ENCODE peak calls at places on chromosomes 3 and 15, in six cellular contexts. One of them, this sample, is unnamed.

GRCh38 chr3:5653426-5653825 is 465.9 kb downstream of the EDEM1 start:
- DNase-seq in body of pancreas: no peak
- DNase-seq in stimulated activated CD4-positive, alpha-beta T cell treated with anti-CD3 and anti-CD28 coated beads, Interleukin-15, amount 100 ng/mL, for 1 hour: no peak
- DNase-seq in activated CD8-positive, alpha-beta memory T cell treated with anti-CD3 and anti-CD28 coated beads for 48 hours: no peak
- DNase-seq in CD8-positive, alpha-beta memory T cell: no peak
- DNase-seq in cardiac fibroblast: no peak
- DNase-seq in this sample: no peak

GRCh38 chr3:134445631-134446030 is 40.2 kb downstream of the ANAPC13 start:
- DNase-seq in body of pancreas: no peak
- DNase-seq in stimulated activated CD4-positive, alpha-beta T cell treated with anti-CD3 and anti-CD28 coated beads, Interleukin-15, amount 100 ng/mL, for 1 hour: no peak
- DNase-seq in activated CD8-positive, alpha-beta memory T cell treated with anti-CD3 and anti-CD28 coated beads for 48 hours: no peak
- DNase-seq in CD8-positive, alpha-beta memory T cell: no peak
- DNase-seq in cardiac fibroblast: peak
- DNase-seq in this sample: no peak

GRCh38 chr3:126737527-126737926 is 33.5 kb downstream of the CHCHD6 start:
- DNase-seq in body of pancreas: no peak
- DNase-seq in stimulated activated CD4-positive, alpha-beta T cell treated with anti-CD3 and anti-CD28 coated beads, Interleukin-15, amount 100 ng/mL, for 1 hour: no peak
- DNase-seq in activated CD8-positive, alpha-beta memory T cell treated with anti-CD3 and anti-CD28 coated beads for 48 hours: no peak
- DNase-seq in CD8-positive, alpha-beta memory T cell: no peak
- DNase-seq in cardiac fibroblast: no peak
- DNase-seq in this sample: no peak

GRCh38 chr3:52752045-52752660 is 18.6 kb downstream of the NEK4 start:
- DNase-seq in body of pancreas: no peak
- DNase-seq in stimulated activated CD4-positive, alpha-beta T cell treated with anti-CD3 and anti-CD28 coated beads, Interleukin-15, amount 100 ng/mL, for 1 hour: no peak
- DNase-seq in activated CD8-positive, alpha-beta memory T cell treated with anti-CD3 and anti-CD28 coated beads for 48 hours: no peak
- DNase-seq in CD8-positive, alpha-beta memory T cell: no peak
- DNase-seq in cardiac fibroblast: no peak
- DNase-seq in this sample: no peak

GRCh38 chr3:4290272-4290893 is 12.8 kb upstream of the SETMAR start:
- DNase-seq in body of pancreas: peak
- DNase-seq in stimulated activated CD4-positive, alpha-beta T cell treated with anti-CD3 and anti-CD28 coated beads, Interleukin-15, amount 100 ng/mL, for 1 hour: no peak
- DNase-seq in activated CD8-positive, alpha-beta memory T cell treated with anti-CD3 and anti-CD28 coated beads for 48 hours: no peak
- DNase-seq in CD8-positive, alpha-beta memory T cell: no peak
- DNase-seq in cardiac fibroblast: peak
- DNase-seq in this sample: no peak

GRCh38 chr3:136334209-136334608 is 84.1 kb downstream of the PCCB start:
- DNase-seq in body of pancreas: no peak
- DNase-seq in stimulated activated CD4-positive, alpha-beta T cell treated with anti-CD3 and anti-CD28 coated beads, Interleukin-15, amount 100 ng/mL, for 1 hour: no peak
- DNase-seq in activated CD8-positive, alpha-beta memory T cell treated with anti-CD3 and anti-CD28 coated beads for 48 hours: no peak
- DNase-seq in CD8-positive, alpha-beta memory T cell: no peak
- DNase-seq in cardiac fibroblast: no peak
- DNase-seq in this sample: no peak

GRCh38 chr3:133303430-133303829 is 96.4 kb upstream of the BFSP2 start:
- DNase-seq in body of pancreas: no peak
- DNase-seq in stimulated activated CD4-positive, alpha-beta T cell treated with anti-CD3 and anti-CD28 coated beads, Interleukin-15, amount 100 ng/mL, for 1 hour: no peak
- DNase-seq in activated CD8-positive, alpha-beta memory T cell treated with anti-CD3 and anti-CD28 coated beads for 48 hours: no peak
- DNase-seq in CD8-positive, alpha-beta memory T cell: no peak
- DNase-seq in cardiac fibroblast: no peak
- DNase-seq in this sample: no peak

GRCh38 chr3:146560678-146561077 is 16.3 kb upstream of the PLSCR1 start:
- DNase-seq in body of pancreas: no peak
- DNase-seq in stimulated activated CD4-positive, alpha-beta T cell treated with anti-CD3 and anti-CD28 coated beads, Interleukin-15, amount 100 ng/mL, for 1 hour: no peak
- DNase-seq in activated CD8-positive, alpha-beta memory T cell treated with anti-CD3 and anti-CD28 coated beads for 48 hours: no peak
- DNase-seq in CD8-positive, alpha-beta memory T cell: no peak
- DNase-seq in cardiac fibroblast: no peak
- DNase-seq in this sample: no peak

GRCh38 chr3:175258763-175259162 is 399.6 kb downstream of the NAALADL2 start:
- DNase-seq in body of pancreas: peak
- DNase-seq in stimulated activated CD4-positive, alpha-beta T cell treated with anti-CD3 and anti-CD28 coated beads, Interleukin-15, amount 100 ng/mL, for 1 hour: no peak
- DNase-seq in activated CD8-positive, alpha-beta memory T cell treated with anti-CD3 and anti-CD28 coated beads for 48 hours: no peak
- DNase-seq in CD8-positive, alpha-beta memory T cell: no peak
- DNase-seq in cardiac fibroblast: peak
- DNase-seq in this sample: no peak

GRCh38 chr3:107599755-107600122 is 77.0 kb downstream of the BBX start:
- DNase-seq in body of pancreas: no peak
- DNase-seq in stimulated activated CD4-positive, alpha-beta T cell treated with anti-CD3 and anti-CD28 coated beads, Interleukin-15, amount 100 ng/mL, for 1 hour: no peak
- DNase-seq in activated CD8-positive, alpha-beta memory T cell treated with anti-CD3 and anti-CD28 coated beads for 48 hours: no peak
- DNase-seq in CD8-positive, alpha-beta memory T cell: no peak
- DNase-seq in cardiac fibroblast: no peak
- DNase-seq in this sample: no peak

GRCh38 chr3:113783463-113783862 is 36.6 kb downstream of the ATP6V1A start:
- DNase-seq in body of pancreas: no peak
- DNase-seq in stimulated activated CD4-positive, alpha-beta T cell treated with anti-CD3 and anti-CD28 coated beads, Interleukin-15, amount 100 ng/mL, for 1 hour: no peak
- DNase-seq in activated CD8-positive, alpha-beta memory T cell treated with anti-CD3 and anti-CD28 coated beads for 48 hours: no peak
- DNase-seq in CD8-positive, alpha-beta memory T cell: no peak
- DNase-seq in cardiac fibroblast: peak
- DNase-seq in this sample: peak

GRCh38 chr3:186277268-186277909 is 84.6 kb downstream of the DGKG start:
- DNase-seq in body of pancreas: peak
- DNase-seq in stimulated activated CD4-positive, alpha-beta T cell treated with anti-CD3 and anti-CD28 coated beads, Interleukin-15, amount 100 ng/mL, for 1 hour: no peak
- DNase-seq in activated CD8-positive, alpha-beta memory T cell treated with anti-CD3 and anti-CD28 coated beads for 48 hours: no peak
- DNase-seq in CD8-positive, alpha-beta memory T cell: no peak
- DNase-seq in cardiac fibroblast: peak
- DNase-seq in this sample: peak

GRCh38 chr3:66490984-66491383 is 9.8 kb downstream of the LRIG1 start:
- DNase-seq in body of pancreas: no peak
- DNase-seq in stimulated activated CD4-positive, alpha-beta T cell treated with anti-CD3 and anti-CD28 coated beads, Interleukin-15, amount 100 ng/mL, for 1 hour: no peak
- DNase-seq in activated CD8-positive, alpha-beta memory T cell treated with anti-CD3 and anti-CD28 coated beads for 48 hours: no peak
- DNase-seq in CD8-positive, alpha-beta memory T cell: no peak
- DNase-seq in cardiac fibroblast: no peak
- DNase-seq in this sample: no peak

GRCh38 chr3:52090131-52090548 is 33.8 kb upstream of the DUSP7 start:
- DNase-seq in body of pancreas: no peak
- DNase-seq in stimulated activated CD4-positive, alpha-beta T cell treated with anti-CD3 and anti-CD28 coated beads, Interleukin-15, amount 100 ng/mL, for 1 hour: no peak
- DNase-seq in activated CD8-positive, alpha-beta memory T cell treated with anti-CD3 and anti-CD28 coated beads for 48 hours: no peak
- DNase-seq in CD8-positive, alpha-beta memory T cell: no peak
- DNase-seq in cardiac fibroblast: peak
- DNase-seq in this sample: peak

GRCh38 chr3:39141211-39141995 is 12.0 kb downstream of the CSRNP1 start:
- DNase-seq in body of pancreas: peak
- DNase-seq in stimulated activated CD4-positive, alpha-beta T cell treated with anti-CD3 and anti-CD28 coated beads, Interleukin-15, amount 100 ng/mL, for 1 hour: no peak
- DNase-seq in activated CD8-positive, alpha-beta memory T cell treated with anti-CD3 and anti-CD28 coated beads for 48 hours: no peak
- DNase-seq in CD8-positive, alpha-beta memory T cell: no peak
- DNase-seq in cardiac fibroblast: peak
- DNase-seq in this sample: no peak

GRCh38 chr3:12986986-12987385 is 86.2 kb downstream of the IQSEC1 start:
- DNase-seq in body of pancreas: peak
- DNase-seq in stimulated activated CD4-positive, alpha-beta T cell treated with anti-CD3 and anti-CD28 coated beads, Interleukin-15, amount 100 ng/mL, for 1 hour: no peak
- DNase-seq in activated CD8-positive, alpha-beta memory T cell treated with anti-CD3 and anti-CD28 coated beads for 48 hours: no peak
- DNase-seq in CD8-positive, alpha-beta memory T cell: no peak
- DNase-seq in cardiac fibroblast: no peak
- DNase-seq in this sample: no peak

GRCh38 chr3:37689645-37690356 is 171.9 kb upstream of the CTDSPL start:
- DNase-seq in body of pancreas: no peak
- DNase-seq in stimulated activated CD4-positive, alpha-beta T cell treated with anti-CD3 and anti-CD28 coated beads, Interleukin-15, amount 100 ng/mL, for 1 hour: no peak
- DNase-seq in activated CD8-positive, alpha-beta memory T cell treated with anti-CD3 and anti-CD28 coated beads for 48 hours: no peak
- DNase-seq in CD8-positive, alpha-beta memory T cell: no peak
- DNase-seq in cardiac fibroblast: no peak
- DNase-seq in this sample: no peak

GRCh38 chr3:63687569-63688233 is 35.2 kb downstream of the SNTN start:
- DNase-seq in body of pancreas: no peak
- DNase-seq in stimulated activated CD4-positive, alpha-beta T cell treated with anti-CD3 and anti-CD28 coated beads, Interleukin-15, amount 100 ng/mL, for 1 hour: no peak
- DNase-seq in activated CD8-positive, alpha-beta memory T cell treated with anti-CD3 and anti-CD28 coated beads for 48 hours: no peak
- DNase-seq in CD8-positive, alpha-beta memory T cell: no peak
- DNase-seq in cardiac fibroblast: no peak
- DNase-seq in this sample: no peak

GRCh38 chr15:100016632-100017031 is 283.4 kb upstream of the LYSMD4 start:
- DNase-seq in body of pancreas: no peak
- DNase-seq in stimulated activated CD4-positive, alpha-beta T cell treated with anti-CD3 and anti-CD28 coated beads, Interleukin-15, amount 100 ng/mL, for 1 hour: no peak
- DNase-seq in activated CD8-positive, alpha-beta memory T cell treated with anti-CD3 and anti-CD28 coated beads for 48 hours: no peak
- DNase-seq in CD8-positive, alpha-beta memory T cell: no peak
- DNase-seq in cardiac fibroblast: no peak
- DNase-seq in this sample: no peak

GRCh38 chr3:150602426-150603089 is 563 bp upstream of the SELENOT start:
- DNase-seq in body of pancreas: no peak
- DNase-seq in stimulated activated CD4-positive, alpha-beta T cell treated with anti-CD3 and anti-CD28 coated beads, Interleukin-15, amount 100 ng/mL, for 1 hour: no peak
- DNase-seq in activated CD8-positive, alpha-beta memory T cell treated with anti-CD3 and anti-CD28 coated beads for 48 hours: no peak
- DNase-seq in CD8-positive, alpha-beta memory T cell: no peak
- DNase-seq in cardiac fibroblast: no peak
- DNase-seq in this sample: no peak

GRCh38 chr3:187040637-187041361 is 98.5 kb downstream of the RPL39L start:
- DNase-seq in body of pancreas: no peak
- DNase-seq in stimulated activated CD4-positive, alpha-beta T cell treated with anti-CD3 and anti-CD28 coated beads, Interleukin-15, amount 100 ng/mL, for 1 hour: no peak
- DNase-seq in activated CD8-positive, alpha-beta memory T cell treated with anti-CD3 and anti-CD28 coated beads for 48 hours: no peak
- DNase-seq in CD8-positive, alpha-beta memory T cell: no peak
- DNase-seq in cardiac fibroblast: peak
- DNase-seq in this sample: peak

GRCh38 chr3:72182206-72182605 is 397.3 kb upstream of the PROK2 start:
- DNase-seq in body of pancreas: no peak
- DNase-seq in stimulated activated CD4-positive, alpha-beta T cell treated with anti-CD3 and anti-CD28 coated beads, Interleukin-15, amount 100 ng/mL, for 1 hour: no peak
- DNase-seq in activated CD8-positive, alpha-beta memory T cell treated with anti-CD3 and anti-CD28 coated beads for 48 hours: no peak
- DNase-seq in CD8-positive, alpha-beta memory T cell: no peak
- DNase-seq in cardiac fibroblast: no peak
- DNase-seq in this sample: no peak

GRCh38 chr3:12509466-12509865 is 25.2 kb downstream of the TSEN2 start:
- DNase-seq in body of pancreas: no peak
- DNase-seq in stimulated activated CD4-positive, alpha-beta T cell treated with anti-CD3 and anti-CD28 coated beads, Interleukin-15, amount 100 ng/mL, for 1 hour: no peak
- DNase-seq in activated CD8-positive, alpha-beta memory T cell treated with anti-CD3 and anti-CD28 coated beads for 48 hours: no peak
- DNase-seq in CD8-positive, alpha-beta memory T cell: no peak
- DNase-seq in cardiac fibroblast: no peak
- DNase-seq in this sample: no peak

GRCh38 chr15:65695073-65695472 is 73.3 kb downstream of the SLC24A1 start:
- DNase-seq in body of pancreas: no peak
- DNase-seq in stimulated activated CD4-positive, alpha-beta T cell treated with anti-CD3 and anti-CD28 coated beads, Interleukin-15, amount 100 ng/mL, for 1 hour: no peak
- DNase-seq in activated CD8-positive, alpha-beta memory T cell treated with anti-CD3 and anti-CD28 coated beads for 48 hours: no peak
- DNase-seq in CD8-positive, alpha-beta memory T cell: no peak
- DNase-seq in cardiac fibroblast: no peak
- DNase-seq in this sample: no peak

GRCh38 chr3:11835028-11835639 is 11.6 kb downstream of the TAMM41 start:
- DNase-seq in body of pancreas: no peak
- DNase-seq in stimulated activated CD4-positive, alpha-beta T cell treated with anti-CD3 and anti-CD28 coated beads, Interleukin-15, amount 100 ng/mL, for 1 hour: no peak
- DNase-seq in activated CD8-positive, alpha-beta memory T cell treated with anti-CD3 and anti-CD28 coated beads for 48 hours: no peak
- DNase-seq in CD8-positive, alpha-beta memory T cell: no peak
- DNase-seq in cardiac fibroblast: peak
- DNase-seq in this sample: peak

GRCh38 chr15:90033448-90033847 is 32.3 kb downstream of the ZNF710 start:
- DNase-seq in body of pancreas: no peak
- DNase-seq in stimulated activated CD4-positive, alpha-beta T cell treated with anti-CD3 and anti-CD28 coated beads, Interleukin-15, amount 100 ng/mL, for 1 hour: no peak
- DNase-seq in activated CD8-positive, alpha-beta memory T cell treated with anti-CD3 and anti-CD28 coated beads for 48 hours: no peak
- DNase-seq in CD8-positive, alpha-beta memory T cell: no peak
- DNase-seq in cardiac fibroblast: no peak
- DNase-seq in this sample: no peak

GRCh38 chr3:16897254-16897926 is 12.6 kb downstream of the PLCL2 start:
- DNase-seq in body of pancreas: no peak
- DNase-seq in stimulated activated CD4-positive, alpha-beta T cell treated with anti-CD3 and anti-CD28 coated beads, Interleukin-15, amount 100 ng/mL, for 1 hour: no peak
- DNase-seq in activated CD8-positive, alpha-beta memory T cell treated with anti-CD3 and anti-CD28 coated beads for 48 hours: no peak
- DNase-seq in CD8-positive, alpha-beta memory T cell: no peak
- DNase-seq in cardiac fibroblast: no peak
- DNase-seq in this sample: no peak

GRCh38 chr15:45794768-45795486 is 160.1 kb downstream of the SQOR start:
- DNase-seq in body of pancreas: no peak
- DNase-seq in stimulated activated CD4-positive, alpha-beta T cell treated with anti-CD3 and anti-CD28 coated beads, Interleukin-15, amount 100 ng/mL, for 1 hour: no peak
- DNase-seq in activated CD8-positive, alpha-beta memory T cell treated with anti-CD3 and anti-CD28 coated beads for 48 hours: no peak
- DNase-seq in CD8-positive, alpha-beta memory T cell: no peak
- DNase-seq in cardiac fibroblast: no peak
- DNase-seq in this sample: no peak

GRCh38 chr3:156952011-156952410 is 125.9 kb downstream of the LEKR1 start:
- DNase-seq in body of pancreas: no peak
- DNase-seq in stimulated activated CD4-positive, alpha-beta T cell treated with anti-CD3 and anti-CD28 coated beads, Interleukin-15, amount 100 ng/mL, for 1 hour: no peak
- DNase-seq in activated CD8-positive, alpha-beta memory T cell treated with anti-CD3 and anti-CD28 coated beads for 48 hours: no peak
- DNase-seq in CD8-positive, alpha-beta memory T cell: no peak
- DNase-seq in cardiac fibroblast: no peak
- DNase-seq in this sample: no peak

GRCh38 chr15:25481208-25481862 is 42.5 kb upstream of the UBE3A start:
- DNase-seq in body of pancreas: no peak
- DNase-seq in stimulated activated CD4-positive, alpha-beta T cell treated with anti-CD3 and anti-CD28 coated beads, Interleukin-15, amount 100 ng/mL, for 1 hour: no peak
- DNase-seq in activated CD8-positive, alpha-beta memory T cell treated with anti-CD3 and anti-CD28 coated beads for 48 hours: no peak
- DNase-seq in CD8-positive, alpha-beta memory T cell: no peak
- DNase-seq in cardiac fibroblast: no peak
- DNase-seq in this sample: no peak

GRCh38 chr3:11276901-11277300 is 4.7 kb downstream of the ATG7 start:
- DNase-seq in body of pancreas: no peak
- DNase-seq in stimulated activated CD4-positive, alpha-beta T cell treated with anti-CD3 and anti-CD28 coated beads, Interleukin-15, amount 100 ng/mL, for 1 hour: no peak
- DNase-seq in activated CD8-positive, alpha-beta memory T cell treated with anti-CD3 and anti-CD28 coated beads for 48 hours: no peak
- DNase-seq in CD8-positive, alpha-beta memory T cell: no peak
- DNase-seq in cardiac fibroblast: no peak
- DNase-seq in this sample: no peak

GRCh38 chr3:157541506-157542236 is 38.5 kb upstream of the VEPH1 start:
- DNase-seq in body of pancreas: no peak
- DNase-seq in stimulated activated CD4-positive, alpha-beta T cell treated with anti-CD3 and anti-CD28 coated beads, Interleukin-15, amount 100 ng/mL, for 1 hour: no peak
- DNase-seq in activated CD8-positive, alpha-beta memory T cell treated with anti-CD3 and anti-CD28 coated beads for 48 hours: no peak
- DNase-seq in CD8-positive, alpha-beta memory T cell: no peak
- DNase-seq in cardiac fibroblast: no peak
- DNase-seq in this sample: no peak

GRCh38 chr3:187101184-187102072 is 37.9 kb downstream of the RPL39L start:
- DNase-seq in body of pancreas: peak
- DNase-seq in stimulated activated CD4-positive, alpha-beta T cell treated with anti-CD3 and anti-CD28 coated beads, Interleukin-15, amount 100 ng/mL, for 1 hour: peak
- DNase-seq in activated CD8-positive, alpha-beta memory T cell treated with anti-CD3 and anti-CD28 coated beads for 48 hours: no peak
- DNase-seq in CD8-positive, alpha-beta memory T cell: peak
- DNase-seq in cardiac fibroblast: peak
- DNase-seq in this sample: peak

GRCh38 chr3:66486187-66486586 is 14.6 kb downstream of the LRIG1 start:
- DNase-seq in body of pancreas: no peak
- DNase-seq in stimulated activated CD4-positive, alpha-beta T cell treated with anti-CD3 and anti-CD28 coated beads, Interleukin-15, amount 100 ng/mL, for 1 hour: no peak
- DNase-seq in activated CD8-positive, alpha-beta memory T cell treated with anti-CD3 and anti-CD28 coated beads for 48 hours: no peak
- DNase-seq in CD8-positive, alpha-beta memory T cell: no peak
- DNase-seq in cardiac fibroblast: no peak
- DNase-seq in this sample: no peak

This sample was measured in stromal cell of bone marrow.